ENCODE peak calls at places on chromosomes 7 and 10, in seven cellular contexts. One of them, this sample, is unnamed.

GRCh38 chr7:127895360-127895759 is 135.9 kb downstream of the LRRC4 start:
- DNase-seq in neural crest cell: no peak
- DNase-seq in fibroblast of pulmonary artery: no peak
- DNase-seq in type B pancreatic cell: no peak
- DNase-seq in natural killer cell: no peak
- DNase-seq in PC-3: no peak
- DNase-seq in astrocyte of the cerebellum: no peak
- DNase-seq in this sample: no peak

GRCh38 chr7:127807340-127807739 is 155.3 kb downstream of the SND1 start:
- DNase-seq in PC-3: no peak
- DNase-seq in fibroblast of pulmonary artery: no peak
- DNase-seq in natural killer cell: no peak
- DNase-seq in neural crest cell: no peak
- DNase-seq in type B pancreatic cell: no peak
- DNase-seq in astrocyte of the cerebellum: no peak
- DNase-seq in this sample: no peak

GRCh38 chr10:78754269-78755074 is 314.3 kb upstream of the ZMIZ1 start:
- DNase-seq in fibroblast of pulmonary artery: peak
- DNase-seq in astrocyte of the cerebellum: peak
- DNase-seq in natural killer cell: no peak
- DNase-seq in neural crest cell: no peak
- DNase-seq in type B pancreatic cell: no peak
- DNase-seq in PC-3: peak
- DNase-seq in this sample: no peak

GRCh38 chr7:22185559-22185958 is 171.4 kb downstream of the RAPGEF5 start:
- DNase-seq in neural crest cell: no peak
- DNase-seq in fibroblast of pulmonary artery: no peak
- DNase-seq in natural killer cell: no peak
- DNase-seq in type B pancreatic cell: no peak
- DNase-seq in astrocyte of the cerebellum: no peak
- DNase-seq in PC-3: no peak
- DNase-seq in this sample: no peak

GRCh38 chr7:137942459-137943115 is 59.3 kb downstream of the CREB3L2 start:
- DNase-seq in natural killer cell: no peak
- DNase-seq in PC-3: no peak
- DNase-seq in fibroblast of pulmonary artery: no peak
- DNase-seq in neural crest cell: no peak
- DNase-seq in astrocyte of the cerebellum: no peak
- DNase-seq in type B pancreatic cell: no peak
- DNase-seq in this sample: no peak

GRCh38 chr7:116526897-116527296 is 2.1 kb downstream of the CAV1 start:
- DNase-seq in neural crest cell: no peak
- DNase-seq in PC-3: no peak
- DNase-seq in natural killer cell: no peak
- DNase-seq in astrocyte of the cerebellum: no peak
- DNase-seq in type B pancreatic cell: no peak
- DNase-seq in fibroblast of pulmonary artery: no peak
- DNase-seq in this sample: no peak

GRCh38 chr10:49281461-49281860 is 17.5 kb upstream of the C10orf71 start:
- DNase-seq in PC-3: no peak
- DNase-seq in astrocyte of the cerebellum: no peak
- DNase-seq in natural killer cell: peak
- DNase-seq in type B pancreatic cell: peak
- DNase-seq in fibroblast of pulmonary artery: no peak
- DNase-seq in neural crest cell: no peak
- DNase-seq in this sample: peak

GRCh38 chr7:133650487-133651292 is 397.8 kb downstream of the EXOC4 start:
- DNase-seq in neural crest cell: no peak
- DNase-seq in type B pancreatic cell: no peak
- DNase-seq in fibroblast of pulmonary artery: peak
- DNase-seq in PC-3: no peak
- DNase-seq in astrocyte of the cerebellum: no peak
- DNase-seq in natural killer cell: no peak
- DNase-seq in this sample: no peak

GRCh38 chr10:14056545-14057332 is 274.0 kb downstream of the FRMD4A start:
- DNase-seq in type B pancreatic cell: no peak
- DNase-seq in fibroblast of pulmonary artery: peak
- DNase-seq in natural killer cell: no peak
- DNase-seq in astrocyte of the cerebellum: peak
- DNase-seq in PC-3: no peak
- DNase-seq in neural crest cell: peak
- DNase-seq in this sample: no peak

GRCh38 chr10:52486840-52487611 is 172.9 kb downstream of the DKK1 start:
- DNase-seq in neural crest cell: no peak
- DNase-seq in PC-3: peak
- DNase-seq in type B pancreatic cell: no peak
- DNase-seq in natural killer cell: no peak
- DNase-seq in astrocyte of the cerebellum: peak
- DNase-seq in fibroblast of pulmonary artery: peak
- DNase-seq in this sample: no peak

GRCh38 chr10:71729023-71729649 is 9.6 kb upstream of the C10orf105 start:
- DNase-seq in fibroblast of pulmonary artery: no peak
- DNase-seq in neural crest cell: no peak
- DNase-seq in astrocyte of the cerebellum: no peak
- DNase-seq in natural killer cell: no peak
- DNase-seq in PC-3: peak
- DNase-seq in type B pancreatic cell: no peak
- DNase-seq in this sample: no peak

GRCh38 chr10:119357389-119358139 is 150.2 kb downstream of the GRK5 start:
- DNase-seq in astrocyte of the cerebellum: no peak
- DNase-seq in natural killer cell: no peak
- DNase-seq in fibroblast of pulmonary artery: no peak
- DNase-seq in type B pancreatic cell: no peak
- DNase-seq in neural crest cell: no peak
- DNase-seq in PC-3: no peak
- DNase-seq in this sample: no peak

GRCh38 chr7:127177156-127177555 is 75.6 kb downstream of the GRM8 start:
- DNase-seq in fibroblast of pulmonary artery: no peak
- DNase-seq in astrocyte of the cerebellum: no peak
- DNase-seq in neural crest cell: no peak
- DNase-seq in natural killer cell: no peak
- DNase-seq in type B pancreatic cell: no peak
- DNase-seq in PC-3: no peak
- DNase-seq in this sample: no peak

GRCh38 chr10:133375357-133376115 is 2.4 kb upstream of the ECHS1 start:
- DNase-seq in natural killer cell: no peak
- DNase-seq in astrocyte of the cerebellum: no peak
- DNase-seq in neural crest cell: no peak
- DNase-seq in fibroblast of pulmonary artery: no peak
- DNase-seq in type B pancreatic cell: no peak
- DNase-seq in PC-3: no peak
- DNase-seq in this sample: no peak

GRCh38 chr10:97612386-97612785 is 20.9 kb downstream of the MORN4 start:
- DNase-seq in astrocyte of the cerebellum: peak
- DNase-seq in fibroblast of pulmonary artery: peak
- DNase-seq in neural crest cell: no peak
- DNase-seq in type B pancreatic cell: no peak
- DNase-seq in PC-3: peak
- DNase-seq in natural killer cell: no peak
- DNase-seq in this sample: no peak

GRCh38 chr7:31123726-31124125 is 71.6 kb downstream of the ADCYAP1R1 start:
- DNase-seq in natural killer cell: no peak
- DNase-seq in neural crest cell: no peak
- DNase-seq in fibroblast of pulmonary artery: no peak
- DNase-seq in PC-3: no peak
- DNase-seq in astrocyte of the cerebellum: no peak
- DNase-seq in type B pancreatic cell: no peak
- DNase-seq in this sample: no peak

GRCh38 chr7:31125171-31125570 is 73.1 kb downstream of the ADCYAP1R1 start:
- DNase-seq in natural killer cell: no peak
- DNase-seq in astrocyte of the cerebellum: no peak
- DNase-seq in PC-3: no peak
- DNase-seq in fibroblast of pulmonary artery: no peak
- DNase-seq in type B pancreatic cell: no peak
- DNase-seq in neural crest cell: no peak
- DNase-seq in this sample: no peak

GRCh38 chr7:31133497-31133896 is 81.4 kb downstream of the ADCYAP1R1 start:
- DNase-seq in natural killer cell: no peak
- DNase-seq in neural crest cell: no peak
- DNase-seq in fibroblast of pulmonary artery: peak
- DNase-seq in PC-3: no peak
- DNase-seq in type B pancreatic cell: no peak
- DNase-seq in astrocyte of the cerebellum: no peak
- DNase-seq in this sample: no peak

GRCh38 chr7:31126976-31127375 is 74.9 kb downstream of the ADCYAP1R1 start:
- DNase-seq in natural killer cell: no peak
- DNase-seq in PC-3: peak
- DNase-seq in type B pancreatic cell: no peak
- DNase-seq in astrocyte of the cerebellum: peak
- DNase-seq in neural crest cell: no peak
- DNase-seq in fibroblast of pulmonary artery: peak
- DNase-seq in this sample: no peak

GRCh38 chr7:31129067-31129466 is 77.0 kb downstream of the ADCYAP1R1 start:
- DNase-seq in natural killer cell: no peak
- DNase-seq in PC-3: peak
- DNase-seq in neural crest cell: no peak
- DNase-seq in fibroblast of pulmonary artery: no peak
- DNase-seq in astrocyte of the cerebellum: no peak
- DNase-seq in type B pancreatic cell: no peak
- DNase-seq in this sample: no peak
- TF ChIP-seq CTCF in natural killer cell: no peak
- TF ChIP-seq CTCF in PC-3: peak
- TF ChIP-seq CTCF in neural crest cell: no peak
- TF ChIP-seq CTCF in fibroblast of pulmonary artery: no peak
- TF ChIP-seq CTCF in astrocyte of the cerebellum: no peak
- TF ChIP-seq CTCF in type B pancreatic cell: no peak
- TF ChIP-seq CTCF in this sample: no peak

GRCh38 chr10:11261687-11262086 is 244.0 kb downstream of the CELF2 start:
- DNase-seq in natural killer cell: no peak
- DNase-seq in neural crest cell: no peak
- DNase-seq in type B pancreatic cell: no peak
- DNase-seq in fibroblast of pulmonary artery: no peak
- DNase-seq in PC-3: no peak
- DNase-seq in astrocyte of the cerebellum: no peak
- DNase-seq in this sample: no peak
- TF ChIP-seq CTCF in natural killer cell: no peak
- TF ChIP-seq CTCF in neural crest cell: no peak
- TF ChIP-seq CTCF in type B pancreatic cell: no peak
- TF ChIP-seq CTCF in fibroblast of pulmonary artery: no peak
- TF ChIP-seq CTCF in PC-3: no peak
- TF ChIP-seq CTCF in astrocyte of the cerebellum: no peak
- TF ChIP-seq CTCF in this sample: no peak

DNA sequence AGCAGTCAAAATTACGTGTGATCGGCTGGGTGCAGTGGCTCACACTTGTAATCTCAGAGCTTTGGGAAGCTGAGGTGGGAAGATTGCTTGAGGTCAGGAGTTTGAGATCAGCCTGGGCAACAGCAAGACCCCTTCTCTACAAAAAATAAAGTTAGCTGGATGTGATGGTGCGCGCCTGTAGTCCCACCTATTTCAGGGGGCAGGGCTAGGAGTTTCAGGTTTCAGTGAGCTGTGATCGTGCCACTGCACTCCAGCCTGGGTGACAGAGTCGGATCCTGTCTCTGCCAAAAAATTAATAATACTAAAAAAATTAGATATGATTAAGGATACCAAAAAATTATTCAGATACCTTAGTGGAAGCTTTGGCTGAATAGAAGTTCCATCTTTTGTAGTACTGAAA is 136.4 kb downstream of the SDK1 start:
- DNase-seq in fibroblast of pulmonary artery: no peak
- DNase-seq in PC-3: no peak
- DNase-seq in astrocyte of the cerebellum: no peak
- DNase-seq in neural crest cell: no peak
- DNase-seq in natural killer cell: no peak
- DNase-seq in type B pancreatic cell: no peak
- DNase-seq in this sample: no peak
- TF ChIP-seq CTCF in fibroblast of pulmonary artery: no peak
- TF ChIP-seq CTCF in PC-3: no peak
- TF ChIP-seq CTCF in astrocyte of the cerebellum: no peak
- TF ChIP-seq CTCF in neural crest cell: no peak
- TF ChIP-seq CTCF in natural killer cell: no peak
- TF ChIP-seq CTCF in type B pancreatic cell: no peak
- TF ChIP-seq CTCF in this sample: no peak

GRCh38 chr7:6237730-6238129 is 34.7 kb downstream of the CYTH3 start:
- DNase-seq in neural crest cell: no peak
- DNase-seq in fibroblast of pulmonary artery: no peak
- DNase-seq in natural killer cell: no peak
- DNase-seq in astrocyte of the cerebellum: no peak
- DNase-seq in PC-3: peak
- DNase-seq in type B pancreatic cell: no peak
- DNase-seq in this sample: no peak
- TF ChIP-seq CTCF in neural crest cell: no peak
- TF ChIP-seq CTCF in fibroblast of pulmonary artery: no peak
- TF ChIP-seq CTCF in natural killer cell: no peak
- TF ChIP-seq CTCF in astrocyte of the cerebellum: no peak
- TF ChIP-seq CTCF in PC-3: no peak
- TF ChIP-seq CTCF in type B pancreatic cell: no peak
- TF ChIP-seq CTCF in this sample: no peak

DNA sequence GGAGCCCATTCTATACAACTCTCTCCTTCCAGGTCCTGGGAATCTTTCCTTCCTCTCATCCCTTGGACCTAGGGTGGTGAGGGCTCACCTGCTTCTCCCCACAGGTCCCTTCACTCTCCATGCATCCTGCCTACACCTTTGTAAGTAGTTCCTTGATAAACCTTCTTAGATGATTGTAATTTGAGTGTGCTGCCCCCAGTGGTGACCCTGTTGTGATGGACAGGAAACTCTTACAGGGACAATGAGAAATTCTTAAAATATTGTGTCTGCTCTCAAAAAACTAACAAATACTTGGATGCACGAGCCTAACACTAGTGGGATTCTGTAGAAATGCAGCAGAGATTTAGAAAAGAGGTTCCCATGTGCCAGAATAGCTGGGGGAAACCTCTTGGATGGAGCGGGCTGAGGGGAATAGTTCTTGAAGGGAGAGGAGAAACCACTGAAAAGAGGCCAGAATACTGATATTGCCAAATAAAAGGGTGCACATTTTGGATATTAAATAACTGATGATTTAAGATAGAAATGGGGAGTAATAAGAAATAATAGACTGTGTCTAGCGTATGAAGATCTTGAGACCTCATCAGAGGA is 6.7 kb upstream of the PAXIP1 start:
- DNase-seq in natural killer cell: no peak
- DNase-seq in astrocyte of the cerebellum: no peak
- DNase-seq in fibroblast of pulmonary artery: peak
- DNase-seq in type B pancreatic cell: no peak
- DNase-seq in neural crest cell: no peak
- DNase-seq in PC-3: peak
- DNase-seq in this sample: no peak
- TF ChIP-seq CTCF in natural killer cell: peak
- TF ChIP-seq CTCF in astrocyte of the cerebellum: peak
- TF ChIP-seq CTCF in fibroblast of pulmonary artery: peak
- TF ChIP-seq CTCF in type B pancreatic cell: peak
- TF ChIP-seq CTCF in neural crest cell: peak
- TF ChIP-seq CTCF in PC-3: peak
- TF ChIP-seq CTCF in this sample: peak

DNA sequence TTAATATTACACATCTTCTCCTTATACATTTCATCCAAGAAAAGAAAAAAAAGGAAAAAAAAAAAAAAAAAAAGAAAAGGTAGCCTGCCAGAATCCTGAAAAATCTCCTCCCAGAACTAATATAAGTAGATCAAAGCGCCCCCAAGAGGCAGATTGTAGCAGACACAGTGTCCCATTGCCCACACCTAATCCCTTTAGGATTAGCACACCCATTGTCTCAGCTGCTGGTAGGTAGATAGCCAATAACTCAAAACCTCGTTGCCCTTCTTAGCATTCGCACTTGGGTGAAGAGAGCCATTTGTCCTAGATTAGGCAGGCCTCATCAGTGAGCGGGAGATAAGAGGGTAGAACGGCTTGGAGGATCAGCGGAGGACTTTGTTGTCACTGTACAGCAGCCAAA is 100.2 kb upstream of the SORCS1 start:
- DNase-seq in neural crest cell: no peak
- DNase-seq in fibroblast of pulmonary artery: no peak
- DNase-seq in PC-3: no peak
- DNase-seq in natural killer cell: no peak
- DNase-seq in type B pancreatic cell: no peak
- DNase-seq in astrocyte of the cerebellum: no peak
- DNase-seq in this sample: no peak
- TF ChIP-seq CTCF in neural crest cell: no peak
- TF ChIP-seq CTCF in fibroblast of pulmonary artery: no peak
- TF ChIP-seq CTCF in PC-3: peak
- TF ChIP-seq CTCF in natural killer cell: no peak
- TF ChIP-seq CTCF in type B pancreatic cell: peak
- TF ChIP-seq CTCF in astrocyte of the cerebellum: no peak
- TF ChIP-seq CTCF in this sample: peak